ENCODE peak calls at places on chromosomes 16 and 17, in nine cellular contexts. S is AG04450; Z is GM12865; D is right atrium auricular region; J is heart right ventricle; V is left ventricle myocardium inferior; E is HepG2; Y is CD4-positive, alpha-beta T cell; P is OCI-LY7. O is an unnamed sample.

GRCh38 chr17:64038331-64039105 is 18.1 kb upstream of the ICAM2 start:
- DNase-seq in Y (no peak), E (no peak), S (no peak), D (no peak), V (no peak), Z (no peak), P (no peak), J (no peak), O (no peak)

GRCh38 chr17:81859906-81860755 is at the start of gene P4HB:
- DNase-seq in Y (no peak), S (no peak), E (no peak), P (peak), V (no peak), Z (peak), J (no peak), D (peak), O (no peak)

GRCh38 chr16:88533381-88533831 is 36.8 kb upstream of the ZC3H18 start:
- DNase-seq in J (no peak), Z (no peak), V (no peak), D (no peak), S (peak), E (no peak), Y (no peak), P (no peak), O (no peak)

GRCh38 chr16:48434653-48435318 is 49.6 kb upstream of the SIAH1 start:
- DNase-seq in E (no peak), S (no peak), D (no peak), Z (peak), J (no peak), P (peak), V (no peak), Y (no peak), O (peak)

GRCh38 chr16:76428858-76429257 is 151.7 kb downstream of the CNTNAP4 start:
- DNase-seq in E (peak), Y (no peak), Z (peak), P (no peak), V (no peak), D (no peak), J (no peak), S (no peak), O (no peak)

GRCh38 chr16:23148513-23149266 is 562 bp downstream of the USP31 start:
- DNase-seq in J (peak), P (peak), Z (peak), E (peak), S (no peak), V (peak), D (peak), Y (peak), O (peak)

GRCh38 chr16:26816885-26817571 is 249.7 kb upstream of the C16orf82 start:
- DNase-seq in D (no peak), Y (no peak), J (no peak), S (peak), E (no peak), V (no peak), Z (no peak), P (no peak), O (no peak)

GRCh38 chr17:50346313-50347086 is 574 bp downstream of the XYLT2 start:
- DNase-seq in P (no peak), S (no peak), Y (no peak), D (no peak), Z (peak), E (no peak), J (peak), V (peak), O (no peak)

GRCh38 chr17:41302981-41303380 is 330 bp upstream of the KRTAP29-1 start:
- DNase-seq in J (no peak), V (no peak), P (no peak), Y (no peak), S (no peak), D (no peak), E (no peak), Z (no peak), O (no peak)

GRCh38 chr17:67378444-67379250 is 1.6 kb downstream of the PITPNC1 start:
- DNase-seq in Y (peak), P (peak), V (peak), Z (peak), D (peak), J (peak), E (peak), S (peak), O (peak)

GRCh38 chr16:25157476-25157875 is 45.9 kb downstream of the LCMT1 start:
- DNase-seq in D (no peak), V (no peak), P (no peak), E (no peak), S (no peak), J (no peak), Y (no peak), Z (no peak), O (no peak)

GRCh38 chr16:64983983-64984382 is 137.9 kb downstream of the CDH11 start:
- DNase-seq in V (no peak), P (peak), Z (peak), E (peak), S (peak), Y (no peak), J (peak), D (no peak), O (no peak)

GRCh38 chr17:44203731-44204452 is 4.2 kb upstream of the ATXN7L3 start:
- DNase-seq in Y (peak), P (peak), S (no peak), J (no peak), Z (peak), D (no peak), E (peak), V (no peak), O (no peak)

GRCh38 chr17:28272166-28272565 is 46.8 kb upstream of the TMEM97 start:
- DNase-seq in P (no peak), S (no peak), V (no peak), E (no peak), Y (no peak), J (no peak), Z (no peak), D (no peak), O (no peak)

GRCh38 chr17:75587718-75588545 is at the start of gene MYO15B:
- DNase-seq in E (no peak), V (peak), Z (no peak), D (peak), Y (peak), S (no peak), P (no peak), J (peak), O (peak)

GRCh38 chr16:57736419-57737281 is 1.1 kb downstream of the KATNB1 start:
- DNase-seq in Y (peak), S (peak), D (peak), E (peak), Z (peak), V (peak), J (no peak), P (peak), O (no peak)

DNA sequence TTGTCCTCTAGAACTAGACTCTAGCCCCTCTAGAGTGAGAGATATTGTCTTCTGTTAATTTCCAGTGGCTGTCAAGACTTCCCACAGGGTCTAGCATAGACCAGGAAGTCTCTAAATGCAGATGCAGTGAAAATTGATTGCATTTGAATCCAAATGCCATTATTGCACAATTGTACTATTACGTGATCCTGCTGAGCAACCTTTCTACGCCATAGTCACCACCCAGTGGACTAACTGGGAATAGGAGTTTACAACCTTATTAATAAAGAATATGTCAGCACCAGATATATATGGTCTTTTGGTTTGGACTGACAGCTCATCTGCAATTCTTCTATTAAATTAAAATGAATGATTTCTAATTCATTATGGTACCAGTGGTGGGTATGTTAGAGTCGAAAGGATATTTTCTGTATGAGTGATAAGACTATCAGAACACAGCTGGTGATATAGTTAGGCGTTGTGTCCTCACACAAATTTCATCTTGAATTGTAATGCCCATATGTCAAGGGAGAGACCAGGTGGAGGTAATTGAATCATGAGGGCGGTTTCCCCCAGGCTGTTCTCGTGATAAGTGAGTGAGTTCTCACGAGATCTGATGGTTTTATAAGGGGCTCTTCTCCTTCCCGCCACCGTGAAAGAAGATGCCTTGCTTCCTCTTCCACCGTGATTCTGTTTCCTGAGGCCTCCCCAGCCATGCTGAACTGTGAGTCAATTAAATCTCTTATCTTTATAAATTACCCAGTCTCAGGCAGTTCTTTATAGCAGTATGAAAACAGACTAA is 138.9 kb upstream of the CA10 start:
- DNase-seq in S (no peak), D (no peak), J (no peak), Y (no peak), E (peak), P (no peak), Z (no peak), V (no peak), O (no peak)
- TF ChIP-seq CTCF in S (no peak), D (no peak), J (no peak), Y (no peak), E (no peak), P (peak), Z (no peak), V (no peak), O (no peak)

DNA sequence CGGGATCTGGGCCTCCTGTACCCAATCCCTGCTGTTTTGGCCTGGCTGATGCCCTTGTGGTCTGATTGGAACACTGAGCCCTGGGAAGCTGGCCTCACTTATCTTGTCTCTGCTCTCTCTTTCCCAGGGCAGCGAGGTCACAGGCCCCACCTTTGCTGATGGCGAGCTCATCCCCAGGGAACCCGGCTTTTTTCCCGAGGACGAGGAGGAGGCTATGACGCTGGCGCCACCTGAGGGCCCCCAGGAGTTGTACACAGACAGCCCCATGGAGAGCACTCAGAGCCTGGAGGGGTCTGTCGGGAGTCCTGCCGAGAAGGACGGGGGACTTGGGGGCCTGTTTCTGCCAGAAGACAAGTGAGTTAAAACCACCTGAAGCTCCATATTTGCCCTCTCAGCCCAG is 126.0 kb downstream of the RAB11FIP4 start:
- DNase-seq in S (no peak), P (no peak), Z (no peak), E (peak), D (no peak), Y (no peak), V (no peak), J (no peak), O (no peak)
- TF ChIP-seq CTCF in S (peak), P (peak), Z (peak), E (peak), D (peak), Y (no peak), V (peak), J (peak), O (no peak)

GRCh38 chr17:48663134-48663924 is 37.2 kb upstream of the HOXB9 start:
- DNase-seq in Y (no peak), V (no peak), P (no peak), J (no peak), S (no peak), Z (no peak), E (no peak), D (no peak), O (no peak)
- TF ChIP-seq CTCF in Y (no peak), V (no peak), P (peak), J (no peak), S (no peak), Z (no peak), E (no peak), D (no peak), O (no peak)

DNA sequence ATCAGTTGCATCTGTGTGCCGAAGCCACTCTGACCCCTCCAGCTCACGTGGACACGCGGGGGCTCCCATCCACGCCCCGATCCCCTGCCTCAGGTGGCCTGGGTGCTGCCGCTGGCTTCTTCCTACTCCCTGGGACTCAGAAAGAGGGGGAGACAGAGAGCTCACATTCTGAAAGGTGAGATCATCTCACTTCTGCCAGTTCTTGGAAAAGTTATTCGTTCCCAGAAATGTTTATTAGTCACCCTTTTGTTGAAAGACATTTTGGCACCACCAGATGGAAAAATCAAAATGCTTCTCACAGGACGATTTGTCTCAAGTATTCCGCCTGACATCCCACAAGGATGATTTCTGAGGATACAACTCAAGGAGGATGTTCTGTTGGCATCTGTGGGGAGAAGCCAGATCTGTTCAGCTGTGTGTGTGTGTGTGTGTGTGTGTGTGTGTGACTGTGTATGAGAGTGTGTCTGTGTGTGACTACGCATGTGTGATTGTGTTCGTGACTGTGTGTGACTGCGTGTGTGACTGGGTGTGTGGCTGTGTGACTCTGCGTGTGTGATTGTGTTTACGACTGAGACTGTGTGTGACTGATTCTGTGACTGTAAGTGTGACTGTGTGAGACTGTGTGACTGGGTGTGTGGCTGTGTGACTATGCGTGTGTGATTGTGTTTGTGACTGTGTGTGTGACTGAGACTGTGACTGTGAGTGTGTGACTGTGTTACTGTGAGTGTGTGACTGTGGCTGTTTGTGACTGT is 207.3 kb downstream of the NTN1 start:
- DNase-seq in J (no peak), V (no peak), E (no peak), D (no peak), P (no peak), Y (no peak), S (peak), Z (no peak), O (no peak)
- TF ChIP-seq CTCF in J (no peak), V (no peak), E (no peak), D (no peak), P (no peak), Y (no peak), S (no peak), Z (no peak), O (no peak)

DNA sequence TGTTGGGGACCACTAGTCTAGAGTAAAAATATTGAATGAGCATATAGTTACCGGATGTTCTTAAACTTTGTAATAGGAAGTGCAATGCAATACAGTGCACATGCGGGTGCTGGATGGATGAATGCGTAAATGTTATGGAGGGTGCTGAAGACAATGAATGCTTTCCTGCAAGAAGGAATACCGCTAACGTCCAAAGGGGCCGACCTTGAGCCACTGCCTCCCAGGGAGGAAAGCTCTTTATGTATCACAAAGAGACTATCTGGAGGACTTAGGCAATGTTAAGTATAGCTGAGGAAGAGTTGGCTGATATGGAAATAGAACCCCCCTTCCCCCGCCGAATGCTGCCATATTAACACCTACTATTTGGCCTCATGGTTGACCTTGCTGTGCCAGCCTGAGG is 27.5 kb upstream of the SHCBP1 start:
- DNase-seq in E (no peak), P (no peak), Z (no peak), S (no peak), Y (no peak), J (no peak), V (no peak), D (no peak), O (no peak)
- TF ChIP-seq CTCF in E (no peak), P (no peak), Z (no peak), S (peak), Y (no peak), J (no peak), V (no peak), D (no peak), O (no peak)

GRCh38 chr17:78268960-78269892 is 37.8 kb downstream of the TMEM235 start:
- DNase-seq in D (no peak), J (no peak), E (no peak), Y (no peak), Z (no peak), V (no peak), P (no peak), S (no peak), O (no peak)
- TF ChIP-seq CTCF in D (no peak), J (no peak), E (no peak), Y (no peak), Z (no peak), V (no peak), P (no peak), S (no peak), O (no peak)

O was measured in CD14-positive monocyte.